ENCODE peak calls at places on chromosome 3, in seven cellular contexts. One of them, this sample, is unnamed.

GRCh38 chr3:98784042-98784441 is 20.9 kb downstream of the ST3GAL6 start:
- ATAC-seq in stimulated activated naive CD8-positive, alpha-beta T cell treated with anti-CD3 and anti-CD28 coated beads, Interleukin-15, Interleukin-2, amounts not matched to agents 100 U/mL and 50 U/mL, for 24 hours: no peak
- ATAC-seq in esophagus mucosa: no peak
- ATAC-seq in stimulated activated effector memory CD8-positive, alpha-beta T cell treated with anti-CD3 and anti-CD28 coated beads, Interleukin-12 subunit alpha, Interleukin-12 subunit beta, amount 100 ng/mL, for 72 hours: no peak
- ATAC-seq in pancreas: peak
- ATAC-seq in activated CD8-positive, alpha-beta T cell treated with anti-CD3 and anti-CD28 coated beads for 36 hours: no peak
- ATAC-seq in CD8-positive, alpha-beta T cell: no peak
- ATAC-seq in this sample: no peak

GRCh38 chr3:111605016-111605415 is 9.9 kb upstream of the ZBED2 start:
- ATAC-seq in stimulated activated naive CD8-positive, alpha-beta T cell treated with anti-CD3 and anti-CD28 coated beads, Interleukin-15, Interleukin-2, amounts not matched to agents 100 U/mL and 50 U/mL, for 24 hours: peak
- ATAC-seq in esophagus mucosa: no peak
- ATAC-seq in stimulated activated effector memory CD8-positive, alpha-beta T cell treated with anti-CD3 and anti-CD28 coated beads, Interleukin-12 subunit alpha, Interleukin-12 subunit beta, amount 100 ng/mL, for 72 hours: peak
- ATAC-seq in pancreas: no peak
- ATAC-seq in activated CD8-positive, alpha-beta T cell treated with anti-CD3 and anti-CD28 coated beads for 36 hours: peak
- ATAC-seq in CD8-positive, alpha-beta T cell: no peak
- ATAC-seq in this sample: no peak

GRCh38 chr3:179141890-179142289 is 6.3 kb upstream of the PIK3CA start:
- ATAC-seq in stimulated activated naive CD8-positive, alpha-beta T cell treated with anti-CD3 and anti-CD28 coated beads, Interleukin-15, Interleukin-2, amounts not matched to agents 100 U/mL and 50 U/mL, for 24 hours: no peak
- ATAC-seq in esophagus mucosa: no peak
- ATAC-seq in stimulated activated effector memory CD8-positive, alpha-beta T cell treated with anti-CD3 and anti-CD28 coated beads, Interleukin-12 subunit alpha, Interleukin-12 subunit beta, amount 100 ng/mL, for 72 hours: no peak
- ATAC-seq in pancreas: no peak
- ATAC-seq in activated CD8-positive, alpha-beta T cell treated with anti-CD3 and anti-CD28 coated beads for 36 hours: no peak
- ATAC-seq in CD8-positive, alpha-beta T cell: no peak
- ATAC-seq in this sample: no peak

GRCh38 chr3:186664506-186664905 is 1.3 kb upstream of the HRG start:
- ATAC-seq in stimulated activated naive CD8-positive, alpha-beta T cell treated with anti-CD3 and anti-CD28 coated beads, Interleukin-15, Interleukin-2, amounts not matched to agents 100 U/mL and 50 U/mL, for 24 hours: no peak
- ATAC-seq in esophagus mucosa: no peak
- ATAC-seq in stimulated activated effector memory CD8-positive, alpha-beta T cell treated with anti-CD3 and anti-CD28 coated beads, Interleukin-12 subunit alpha, Interleukin-12 subunit beta, amount 100 ng/mL, for 72 hours: no peak
- ATAC-seq in pancreas: no peak
- ATAC-seq in activated CD8-positive, alpha-beta T cell treated with anti-CD3 and anti-CD28 coated beads for 36 hours: no peak
- ATAC-seq in CD8-positive, alpha-beta T cell: no peak
- ATAC-seq in this sample: no peak

GRCh38 chr3:56773588-56774330 is 28.0 kb downstream of the ARHGEF3 start:
- ATAC-seq in stimulated activated naive CD8-positive, alpha-beta T cell treated with anti-CD3 and anti-CD28 coated beads, Interleukin-15, Interleukin-2, amounts not matched to agents 100 U/mL and 50 U/mL, for 24 hours: peak
- ATAC-seq in esophagus mucosa: no peak
- ATAC-seq in stimulated activated effector memory CD8-positive, alpha-beta T cell treated with anti-CD3 and anti-CD28 coated beads, Interleukin-12 subunit alpha, Interleukin-12 subunit beta, amount 100 ng/mL, for 72 hours: no peak
- ATAC-seq in pancreas: no peak
- ATAC-seq in activated CD8-positive, alpha-beta T cell treated with anti-CD3 and anti-CD28 coated beads for 36 hours: no peak
- ATAC-seq in CD8-positive, alpha-beta T cell: no peak
- ATAC-seq in this sample: no peak

GRCh38 chr3:129597792-129598381 is 8.6 kb downstream of the PLXND1 start:
- ATAC-seq in stimulated activated naive CD8-positive, alpha-beta T cell treated with anti-CD3 and anti-CD28 coated beads, Interleukin-15, Interleukin-2, amounts not matched to agents 100 U/mL and 50 U/mL, for 24 hours: no peak
- ATAC-seq in esophagus mucosa: no peak
- ATAC-seq in stimulated activated effector memory CD8-positive, alpha-beta T cell treated with anti-CD3 and anti-CD28 coated beads, Interleukin-12 subunit alpha, Interleukin-12 subunit beta, amount 100 ng/mL, for 72 hours: no peak
- ATAC-seq in pancreas: no peak
- ATAC-seq in activated CD8-positive, alpha-beta T cell treated with anti-CD3 and anti-CD28 coated beads for 36 hours: no peak
- ATAC-seq in CD8-positive, alpha-beta T cell: no peak
- ATAC-seq in this sample: no peak

GRCh38 chr3:94226058-94226457 is 163.2 kb downstream of the NSUN3 start:
- ATAC-seq in stimulated activated naive CD8-positive, alpha-beta T cell treated with anti-CD3 and anti-CD28 coated beads, Interleukin-15, Interleukin-2, amounts not matched to agents 100 U/mL and 50 U/mL, for 24 hours: no peak
- ATAC-seq in esophagus mucosa: no peak
- ATAC-seq in stimulated activated effector memory CD8-positive, alpha-beta T cell treated with anti-CD3 and anti-CD28 coated beads, Interleukin-12 subunit alpha, Interleukin-12 subunit beta, amount 100 ng/mL, for 72 hours: peak
- ATAC-seq in pancreas: no peak
- ATAC-seq in activated CD8-positive, alpha-beta T cell treated with anti-CD3 and anti-CD28 coated beads for 36 hours: no peak
- ATAC-seq in CD8-positive, alpha-beta T cell: no peak
- ATAC-seq in this sample: no peak

GRCh38 chr3:188176884-188177283 is 22.9 kb downstream of the LPP start:
- ATAC-seq in stimulated activated naive CD8-positive, alpha-beta T cell treated with anti-CD3 and anti-CD28 coated beads, Interleukin-15, Interleukin-2, amounts not matched to agents 100 U/mL and 50 U/mL, for 24 hours: no peak
- ATAC-seq in esophagus mucosa: no peak
- ATAC-seq in stimulated activated effector memory CD8-positive, alpha-beta T cell treated with anti-CD3 and anti-CD28 coated beads, Interleukin-12 subunit alpha, Interleukin-12 subunit beta, amount 100 ng/mL, for 72 hours: no peak
- ATAC-seq in pancreas: no peak
- ATAC-seq in activated CD8-positive, alpha-beta T cell treated with anti-CD3 and anti-CD28 coated beads for 36 hours: no peak
- ATAC-seq in CD8-positive, alpha-beta T cell: no peak
- ATAC-seq in this sample: no peak

GRCh38 chr3:186609247-186609868 is 3.5 kb upstream of the AHSG start:
- ATAC-seq in stimulated activated naive CD8-positive, alpha-beta T cell treated with anti-CD3 and anti-CD28 coated beads, Interleukin-15, Interleukin-2, amounts not matched to agents 100 U/mL and 50 U/mL, for 24 hours: no peak
- ATAC-seq in esophagus mucosa: peak
- ATAC-seq in stimulated activated effector memory CD8-positive, alpha-beta T cell treated with anti-CD3 and anti-CD28 coated beads, Interleukin-12 subunit alpha, Interleukin-12 subunit beta, amount 100 ng/mL, for 72 hours: no peak
- ATAC-seq in pancreas: peak
- ATAC-seq in activated CD8-positive, alpha-beta T cell treated with anti-CD3 and anti-CD28 coated beads for 36 hours: no peak
- ATAC-seq in CD8-positive, alpha-beta T cell: no peak
- ATAC-seq in this sample: peak

GRCh38 chr3:105647047-105647446 is 221.8 kb downstream of the CBLB start:
- ATAC-seq in stimulated activated naive CD8-positive, alpha-beta T cell treated with anti-CD3 and anti-CD28 coated beads, Interleukin-15, Interleukin-2, amounts not matched to agents 100 U/mL and 50 U/mL, for 24 hours: peak
- ATAC-seq in esophagus mucosa: peak
- ATAC-seq in stimulated activated effector memory CD8-positive, alpha-beta T cell treated with anti-CD3 and anti-CD28 coated beads, Interleukin-12 subunit alpha, Interleukin-12 subunit beta, amount 100 ng/mL, for 72 hours: no peak
- ATAC-seq in pancreas: no peak
- ATAC-seq in activated CD8-positive, alpha-beta T cell treated with anti-CD3 and anti-CD28 coated beads for 36 hours: no peak
- ATAC-seq in CD8-positive, alpha-beta T cell: no peak
- ATAC-seq in this sample: no peak

GRCh38 chr3:179608931-179609720 is 4.5 kb downstream of the NDUFB5 start:
- ATAC-seq in stimulated activated naive CD8-positive, alpha-beta T cell treated with anti-CD3 and anti-CD28 coated beads, Interleukin-15, Interleukin-2, amounts not matched to agents 100 U/mL and 50 U/mL, for 24 hours: peak
- ATAC-seq in esophagus mucosa: no peak
- ATAC-seq in stimulated activated effector memory CD8-positive, alpha-beta T cell treated with anti-CD3 and anti-CD28 coated beads, Interleukin-12 subunit alpha, Interleukin-12 subunit beta, amount 100 ng/mL, for 72 hours: peak
- ATAC-seq in pancreas: no peak
- ATAC-seq in activated CD8-positive, alpha-beta T cell treated with anti-CD3 and anti-CD28 coated beads for 36 hours: peak
- ATAC-seq in CD8-positive, alpha-beta T cell: no peak
- ATAC-seq in this sample: peak

GRCh38 chr3:9669720-9670432 is 20.6 kb downstream of the MTMR14 start:
- ATAC-seq in stimulated activated naive CD8-positive, alpha-beta T cell treated with anti-CD3 and anti-CD28 coated beads, Interleukin-15, Interleukin-2, amounts not matched to agents 100 U/mL and 50 U/mL, for 24 hours: no peak
- ATAC-seq in esophagus mucosa: no peak
- ATAC-seq in stimulated activated effector memory CD8-positive, alpha-beta T cell treated with anti-CD3 and anti-CD28 coated beads, Interleukin-12 subunit alpha, Interleukin-12 subunit beta, amount 100 ng/mL, for 72 hours: no peak
- ATAC-seq in pancreas: peak
- ATAC-seq in activated CD8-positive, alpha-beta T cell treated with anti-CD3 and anti-CD28 coated beads for 36 hours: no peak
- ATAC-seq in CD8-positive, alpha-beta T cell: no peak
- ATAC-seq in this sample: no peak

GRCh38 chr3:160950542-160950941 is 154.6 kb downstream of the B3GALNT1 start:
- ATAC-seq in stimulated activated naive CD8-positive, alpha-beta T cell treated with anti-CD3 and anti-CD28 coated beads, Interleukin-15, Interleukin-2, amounts not matched to agents 100 U/mL and 50 U/mL, for 24 hours: no peak
- ATAC-seq in esophagus mucosa: no peak
- ATAC-seq in stimulated activated effector memory CD8-positive, alpha-beta T cell treated with anti-CD3 and anti-CD28 coated beads, Interleukin-12 subunit alpha, Interleukin-12 subunit beta, amount 100 ng/mL, for 72 hours: no peak
- ATAC-seq in pancreas: peak
- ATAC-seq in activated CD8-positive, alpha-beta T cell treated with anti-CD3 and anti-CD28 coated beads for 36 hours: no peak
- ATAC-seq in CD8-positive, alpha-beta T cell: no peak
- ATAC-seq in this sample: no peak

GRCh38 chr3:39064646-39065045 is 12.8 kb downstream of the WDR48 start:
- ATAC-seq in stimulated activated naive CD8-positive, alpha-beta T cell treated with anti-CD3 and anti-CD28 coated beads, Interleukin-15, Interleukin-2, amounts not matched to agents 100 U/mL and 50 U/mL, for 24 hours: no peak
- ATAC-seq in esophagus mucosa: no peak
- ATAC-seq in stimulated activated effector memory CD8-positive, alpha-beta T cell treated with anti-CD3 and anti-CD28 coated beads, Interleukin-12 subunit alpha, Interleukin-12 subunit beta, amount 100 ng/mL, for 72 hours: no peak
- ATAC-seq in pancreas: no peak
- ATAC-seq in activated CD8-positive, alpha-beta T cell treated with anti-CD3 and anti-CD28 coated beads for 36 hours: no peak
- ATAC-seq in CD8-positive, alpha-beta T cell: no peak
- ATAC-seq in this sample: no peak

GRCh38 chr3:191328383-191328962 is 721 bp upstream of the CCDC50 start:
- ATAC-seq in stimulated activated naive CD8-positive, alpha-beta T cell treated with anti-CD3 and anti-CD28 coated beads, Interleukin-15, Interleukin-2, amounts not matched to agents 100 U/mL and 50 U/mL, for 24 hours: peak
- ATAC-seq in esophagus mucosa: peak
- ATAC-seq in stimulated activated effector memory CD8-positive, alpha-beta T cell treated with anti-CD3 and anti-CD28 coated beads, Interleukin-12 subunit alpha, Interleukin-12 subunit beta, amount 100 ng/mL, for 72 hours: peak
- ATAC-seq in pancreas: no peak
- ATAC-seq in activated CD8-positive, alpha-beta T cell treated with anti-CD3 and anti-CD28 coated beads for 36 hours: no peak
- ATAC-seq in CD8-positive, alpha-beta T cell: no peak
- ATAC-seq in this sample: no peak

GRCh38 chr3:55272031-55272645 is 215.0 kb downstream of the WNT5A start:
- ATAC-seq in stimulated activated naive CD8-positive, alpha-beta T cell treated with anti-CD3 and anti-CD28 coated beads, Interleukin-15, Interleukin-2, amounts not matched to agents 100 U/mL and 50 U/mL, for 24 hours: no peak
- ATAC-seq in esophagus mucosa: no peak
- ATAC-seq in stimulated activated effector memory CD8-positive, alpha-beta T cell treated with anti-CD3 and anti-CD28 coated beads, Interleukin-12 subunit alpha, Interleukin-12 subunit beta, amount 100 ng/mL, for 72 hours: no peak
- ATAC-seq in pancreas: no peak
- ATAC-seq in activated CD8-positive, alpha-beta T cell treated with anti-CD3 and anti-CD28 coated beads for 36 hours: no peak
- ATAC-seq in CD8-positive, alpha-beta T cell: no peak
- ATAC-seq in this sample: no peak

GRCh38 chr3:195517030-195517429 is 26.1 kb downstream of the PPP1R2 start:
- ATAC-seq in stimulated activated naive CD8-positive, alpha-beta T cell treated with anti-CD3 and anti-CD28 coated beads, Interleukin-15, Interleukin-2, amounts not matched to agents 100 U/mL and 50 U/mL, for 24 hours: no peak
- ATAC-seq in esophagus mucosa: no peak
- ATAC-seq in stimulated activated effector memory CD8-positive, alpha-beta T cell treated with anti-CD3 and anti-CD28 coated beads, Interleukin-12 subunit alpha, Interleukin-12 subunit beta, amount 100 ng/mL, for 72 hours: no peak
- ATAC-seq in pancreas: no peak
- ATAC-seq in activated CD8-positive, alpha-beta T cell treated with anti-CD3 and anti-CD28 coated beads for 36 hours: no peak
- ATAC-seq in CD8-positive, alpha-beta T cell: no peak
- ATAC-seq in this sample: no peak

GRCh38 chr3:11799777-11800176 is 46.9 kb downstream of the TAMM41 start:
- ATAC-seq in stimulated activated naive CD8-positive, alpha-beta T cell treated with anti-CD3 and anti-CD28 coated beads, Interleukin-15, Interleukin-2, amounts not matched to agents 100 U/mL and 50 U/mL, for 24 hours: no peak
- ATAC-seq in esophagus mucosa: no peak
- ATAC-seq in stimulated activated effector memory CD8-positive, alpha-beta T cell treated with anti-CD3 and anti-CD28 coated beads, Interleukin-12 subunit alpha, Interleukin-12 subunit beta, amount 100 ng/mL, for 72 hours: no peak
- ATAC-seq in pancreas: no peak
- ATAC-seq in activated CD8-positive, alpha-beta T cell treated with anti-CD3 and anti-CD28 coated beads for 36 hours: no peak
- ATAC-seq in CD8-positive, alpha-beta T cell: no peak
- ATAC-seq in this sample: no peak

GRCh38 chr3:47014036-47014435 is 34.6 kb downstream of the NBEAL2 start:
- ATAC-seq in stimulated activated naive CD8-positive, alpha-beta T cell treated with anti-CD3 and anti-CD28 coated beads, Interleukin-15, Interleukin-2, amounts not matched to agents 100 U/mL and 50 U/mL, for 24 hours: no peak
- ATAC-seq in esophagus mucosa: no peak
- ATAC-seq in stimulated activated effector memory CD8-positive, alpha-beta T cell treated with anti-CD3 and anti-CD28 coated beads, Interleukin-12 subunit alpha, Interleukin-12 subunit beta, amount 100 ng/mL, for 72 hours: no peak
- ATAC-seq in pancreas: no peak
- ATAC-seq in activated CD8-positive, alpha-beta T cell treated with anti-CD3 and anti-CD28 coated beads for 36 hours: no peak
- ATAC-seq in CD8-positive, alpha-beta T cell: no peak
- ATAC-seq in this sample: no peak

GRCh38 chr3:159263750-159264561 is 462.1 kb downstream of the MFSD1 start:
- ATAC-seq in stimulated activated naive CD8-positive, alpha-beta T cell treated with anti-CD3 and anti-CD28 coated beads, Interleukin-15, Interleukin-2, amounts not matched to agents 100 U/mL and 50 U/mL, for 24 hours: no peak
- ATAC-seq in esophagus mucosa: no peak
- ATAC-seq in stimulated activated effector memory CD8-positive, alpha-beta T cell treated with anti-CD3 and anti-CD28 coated beads, Interleukin-12 subunit alpha, Interleukin-12 subunit beta, amount 100 ng/mL, for 72 hours: no peak
- ATAC-seq in pancreas: peak
- ATAC-seq in activated CD8-positive, alpha-beta T cell treated with anti-CD3 and anti-CD28 coated beads for 36 hours: no peak
- ATAC-seq in CD8-positive, alpha-beta T cell: no peak
- ATAC-seq in this sample: no peak

GRCh38 chr3:182364323-182364722 is 429.0 kb upstream of the ATP11B start:
- ATAC-seq in stimulated activated naive CD8-positive, alpha-beta T cell treated with anti-CD3 and anti-CD28 coated beads, Interleukin-15, Interleukin-2, amounts not matched to agents 100 U/mL and 50 U/mL, for 24 hours: no peak
- ATAC-seq in esophagus mucosa: peak
- ATAC-seq in stimulated activated effector memory CD8-positive, alpha-beta T cell treated with anti-CD3 and anti-CD28 coated beads, Interleukin-12 subunit alpha, Interleukin-12 subunit beta, amount 100 ng/mL, for 72 hours: no peak
- ATAC-seq in pancreas: no peak
- ATAC-seq in activated CD8-positive, alpha-beta T cell treated with anti-CD3 and anti-CD28 coated beads for 36 hours: no peak
- ATAC-seq in CD8-positive, alpha-beta T cell: no peak
- ATAC-seq in this sample: no peak

GRCh38 chr3:66989860-66990696 is 8.0 kb upstream of the KBTBD8 start:
- ATAC-seq in stimulated activated naive CD8-positive, alpha-beta T cell treated with anti-CD3 and anti-CD28 coated beads, Interleukin-15, Interleukin-2, amounts not matched to agents 100 U/mL and 50 U/mL, for 24 hours: no peak
- ATAC-seq in esophagus mucosa: no peak
- ATAC-seq in stimulated activated effector memory CD8-positive, alpha-beta T cell treated with anti-CD3 and anti-CD28 coated beads, Interleukin-12 subunit alpha, Interleukin-12 subunit beta, amount 100 ng/mL, for 72 hours: no peak
- ATAC-seq in pancreas: peak
- ATAC-seq in activated CD8-positive, alpha-beta T cell treated with anti-CD3 and anti-CD28 coated beads for 36 hours: peak
- ATAC-seq in CD8-positive, alpha-beta T cell: no peak
- ATAC-seq in this sample: peak

GRCh38 chr3:133282239-133282638 is 117.6 kb upstream of the BFSP2 start:
- ATAC-seq in stimulated activated naive CD8-positive, alpha-beta T cell treated with anti-CD3 and anti-CD28 coated beads, Interleukin-15, Interleukin-2, amounts not matched to agents 100 U/mL and 50 U/mL, for 24 hours: no peak
- ATAC-seq in esophagus mucosa: no peak
- ATAC-seq in stimulated activated effector memory CD8-positive, alpha-beta T cell treated with anti-CD3 and anti-CD28 coated beads, Interleukin-12 subunit alpha, Interleukin-12 subunit beta, amount 100 ng/mL, for 72 hours: no peak
- ATAC-seq in pancreas: no peak
- ATAC-seq in activated CD8-positive, alpha-beta T cell treated with anti-CD3 and anti-CD28 coated beads for 36 hours: no peak
- ATAC-seq in CD8-positive, alpha-beta T cell: no peak
- ATAC-seq in this sample: no peak

GRCh38 chr3:164852866-164853265 is 225.4 kb downstream of the SI start:
- ATAC-seq in stimulated activated naive CD8-positive, alpha-beta T cell treated with anti-CD3 and anti-CD28 coated beads, Interleukin-15, Interleukin-2, amounts not matched to agents 100 U/mL and 50 U/mL, for 24 hours: no peak
- ATAC-seq in esophagus mucosa: no peak
- ATAC-seq in stimulated activated effector memory CD8-positive, alpha-beta T cell treated with anti-CD3 and anti-CD28 coated beads, Interleukin-12 subunit alpha, Interleukin-12 subunit beta, amount 100 ng/mL, for 72 hours: no peak
- ATAC-seq in pancreas: no peak
- ATAC-seq in activated CD8-positive, alpha-beta T cell treated with anti-CD3 and anti-CD28 coated beads for 36 hours: no peak
- ATAC-seq in CD8-positive, alpha-beta T cell: no peak
- ATAC-seq in this sample: no peak

GRCh38 chr3:140160553-140160952 is 225.6 kb downstream of the CLSTN2 start:
- ATAC-seq in stimulated activated naive CD8-positive, alpha-beta T cell treated with anti-CD3 and anti-CD28 coated beads, Interleukin-15, Interleukin-2, amounts not matched to agents 100 U/mL and 50 U/mL, for 24 hours: no peak
- ATAC-seq in esophagus mucosa: no peak
- ATAC-seq in stimulated activated effector memory CD8-positive, alpha-beta T cell treated with anti-CD3 and anti-CD28 coated beads, Interleukin-12 subunit alpha, Interleukin-12 subunit beta, amount 100 ng/mL, for 72 hours: no peak
- ATAC-seq in pancreas: no peak
- ATAC-seq in activated CD8-positive, alpha-beta T cell treated with anti-CD3 and anti-CD28 coated beads for 36 hours: no peak
- ATAC-seq in CD8-positive, alpha-beta T cell: no peak
- ATAC-seq in this sample: no peak

GRCh38 chr3:63975705-63976104 is 47.6 kb downstream of the PSMD6 start:
- ATAC-seq in stimulated activated naive CD8-positive, alpha-beta T cell treated with anti-CD3 and anti-CD28 coated beads, Interleukin-15, Interleukin-2, amounts not matched to agents 100 U/mL and 50 U/mL, for 24 hours: no peak
- ATAC-seq in esophagus mucosa: peak
- ATAC-seq in stimulated activated effector memory CD8-positive, alpha-beta T cell treated with anti-CD3 and anti-CD28 coated beads, Interleukin-12 subunit alpha, Interleukin-12 subunit beta, amount 100 ng/mL, for 72 hours: no peak
- ATAC-seq in pancreas: peak
- ATAC-seq in activated CD8-positive, alpha-beta T cell treated with anti-CD3 and anti-CD28 coated beads for 36 hours: no peak
- ATAC-seq in CD8-positive, alpha-beta T cell: no peak
- ATAC-seq in this sample: no peak

GRCh38 chr3:119301662-119302061 is 7.5 kb downstream of the ARHGAP31 start:
- ATAC-seq in stimulated activated naive CD8-positive, alpha-beta T cell treated with anti-CD3 and anti-CD28 coated beads, Interleukin-15, Interleukin-2, amounts not matched to agents 100 U/mL and 50 U/mL, for 24 hours: peak
- ATAC-seq in esophagus mucosa: no peak
- ATAC-seq in stimulated activated effector memory CD8-positive, alpha-beta T cell treated with anti-CD3 and anti-CD28 coated beads, Interleukin-12 subunit alpha, Interleukin-12 subunit beta, amount 100 ng/mL, for 72 hours: peak
- ATAC-seq in pancreas: no peak
- ATAC-seq in activated CD8-positive, alpha-beta T cell treated with anti-CD3 and anti-CD28 coated beads for 36 hours: peak
- ATAC-seq in CD8-positive, alpha-beta T cell: no peak
- ATAC-seq in this sample: no peak

GRCh38 chr3:134430950-134431445 is 54.8 kb downstream of the ANAPC13 start:
- ATAC-seq in stimulated activated naive CD8-positive, alpha-beta T cell treated with anti-CD3 and anti-CD28 coated beads, Interleukin-15, Interleukin-2, amounts not matched to agents 100 U/mL and 50 U/mL, for 24 hours: no peak
- ATAC-seq in esophagus mucosa: no peak
- ATAC-seq in stimulated activated effector memory CD8-positive, alpha-beta T cell treated with anti-CD3 and anti-CD28 coated beads, Interleukin-12 subunit alpha, Interleukin-12 subunit beta, amount 100 ng/mL, for 72 hours: no peak
- ATAC-seq in pancreas: no peak
- ATAC-seq in activated CD8-positive, alpha-beta T cell treated with anti-CD3 and anti-CD28 coated beads for 36 hours: no peak
- ATAC-seq in CD8-positive, alpha-beta T cell: no peak
- ATAC-seq in this sample: no peak

GRCh38 chr3:39965997-39966396 is 156.6 kb downstream of the MYRIP start:
- ATAC-seq in stimulated activated naive CD8-positive, alpha-beta T cell treated with anti-CD3 and anti-CD28 coated beads, Interleukin-15, Interleukin-2, amounts not matched to agents 100 U/mL and 50 U/mL, for 24 hours: no peak
- ATAC-seq in esophagus mucosa: no peak
- ATAC-seq in stimulated activated effector memory CD8-positive, alpha-beta T cell treated with anti-CD3 and anti-CD28 coated beads, Interleukin-12 subunit alpha, Interleukin-12 subunit beta, amount 100 ng/mL, for 72 hours: no peak
- ATAC-seq in pancreas: peak
- ATAC-seq in activated CD8-positive, alpha-beta T cell treated with anti-CD3 and anti-CD28 coated beads for 36 hours: no peak
- ATAC-seq in CD8-positive, alpha-beta T cell: no peak
- ATAC-seq in this sample: no peak

GRCh38 chr3:128254066-128254590 is 100.8 kb downstream of the EEFSEC start:
- ATAC-seq in stimulated activated naive CD8-positive, alpha-beta T cell treated with anti-CD3 and anti-CD28 coated beads, Interleukin-15, Interleukin-2, amounts not matched to agents 100 U/mL and 50 U/mL, for 24 hours: no peak
- ATAC-seq in esophagus mucosa: no peak
- ATAC-seq in stimulated activated effector memory CD8-positive, alpha-beta T cell treated with anti-CD3 and anti-CD28 coated beads, Interleukin-12 subunit alpha, Interleukin-12 subunit beta, amount 100 ng/mL, for 72 hours: no peak
- ATAC-seq in pancreas: no peak
- ATAC-seq in activated CD8-positive, alpha-beta T cell treated with anti-CD3 and anti-CD28 coated beads for 36 hours: no peak
- ATAC-seq in CD8-positive, alpha-beta T cell: no peak
- ATAC-seq in this sample: no peak

GRCh38 chr3:137035631-137036030 is 77.8 kb downstream of the IL20RB start:
- ATAC-seq in stimulated activated naive CD8-positive, alpha-beta T cell treated with anti-CD3 and anti-CD28 coated beads, Interleukin-15, Interleukin-2, amounts not matched to agents 100 U/mL and 50 U/mL, for 24 hours: peak
- ATAC-seq in esophagus mucosa: peak
- ATAC-seq in stimulated activated effector memory CD8-positive, alpha-beta T cell treated with anti-CD3 and anti-CD28 coated beads, Interleukin-12 subunit alpha, Interleukin-12 subunit beta, amount 100 ng/mL, for 72 hours: peak
- ATAC-seq in pancreas: no peak
- ATAC-seq in activated CD8-positive, alpha-beta T cell treated with anti-CD3 and anti-CD28 coated beads for 36 hours: no peak
- ATAC-seq in CD8-positive, alpha-beta T cell: no peak
- ATAC-seq in this sample: no peak

GRCh38 chr3:192275741-192276355 is 451.5 kb downstream of the FGF12 start:
- ATAC-seq in stimulated activated naive CD8-positive, alpha-beta T cell treated with anti-CD3 and anti-CD28 coated beads, Interleukin-15, Interleukin-2, amounts not matched to agents 100 U/mL and 50 U/mL, for 24 hours: no peak
- ATAC-seq in esophagus mucosa: no peak
- ATAC-seq in stimulated activated effector memory CD8-positive, alpha-beta T cell treated with anti-CD3 and anti-CD28 coated beads, Interleukin-12 subunit alpha, Interleukin-12 subunit beta, amount 100 ng/mL, for 72 hours: no peak
- ATAC-seq in pancreas: no peak
- ATAC-seq in activated CD8-positive, alpha-beta T cell treated with anti-CD3 and anti-CD28 coated beads for 36 hours: no peak
- ATAC-seq in CD8-positive, alpha-beta T cell: no peak
- ATAC-seq in this sample: no peak

GRCh38 chr3:182565916-182566524 is 227.3 kb upstream of the ATP11B start:
- ATAC-seq in stimulated activated naive CD8-positive, alpha-beta T cell treated with anti-CD3 and anti-CD28 coated beads, Interleukin-15, Interleukin-2, amounts not matched to agents 100 U/mL and 50 U/mL, for 24 hours: no peak
- ATAC-seq in esophagus mucosa: no peak
- ATAC-seq in stimulated activated effector memory CD8-positive, alpha-beta T cell treated with anti-CD3 and anti-CD28 coated beads, Interleukin-12 subunit alpha, Interleukin-12 subunit beta, amount 100 ng/mL, for 72 hours: no peak
- ATAC-seq in pancreas: no peak
- ATAC-seq in activated CD8-positive, alpha-beta T cell treated with anti-CD3 and anti-CD28 coated beads for 36 hours: no peak
- ATAC-seq in CD8-positive, alpha-beta T cell: no peak
- ATAC-seq in this sample: no peak

GRCh38 chr3:57692404-57693191 is at the start of gene DENND6A:
- ATAC-seq in stimulated activated naive CD8-positive, alpha-beta T cell treated with anti-CD3 and anti-CD28 coated beads, Interleukin-15, Interleukin-2, amounts not matched to agents 100 U/mL and 50 U/mL, for 24 hours: peak
- ATAC-seq in esophagus mucosa: peak
- ATAC-seq in stimulated activated effector memory CD8-positive, alpha-beta T cell treated with anti-CD3 and anti-CD28 coated beads, Interleukin-12 subunit alpha, Interleukin-12 subunit beta, amount 100 ng/mL, for 72 hours: peak
- ATAC-seq in pancreas: peak
- ATAC-seq in activated CD8-positive, alpha-beta T cell treated with anti-CD3 and anti-CD28 coated beads for 36 hours: peak
- ATAC-seq in CD8-positive, alpha-beta T cell: peak
- ATAC-seq in this sample: peak

GRCh38 chr3:167729591-167729990 is 5.1 kb downstream of the PDCD10 start:
- ATAC-seq in stimulated activated naive CD8-positive, alpha-beta T cell treated with anti-CD3 and anti-CD28 coated beads, Interleukin-15, Interleukin-2, amounts not matched to agents 100 U/mL and 50 U/mL, for 24 hours: no peak
- ATAC-seq in esophagus mucosa: no peak
- ATAC-seq in stimulated activated effector memory CD8-positive, alpha-beta T cell treated with anti-CD3 and anti-CD28 coated beads, Interleukin-12 subunit alpha, Interleukin-12 subunit beta, amount 100 ng/mL, for 72 hours: no peak
- ATAC-seq in pancreas: no peak
- ATAC-seq in activated CD8-positive, alpha-beta T cell treated with anti-CD3 and anti-CD28 coated beads for 36 hours: no peak
- ATAC-seq in CD8-positive, alpha-beta T cell: no peak
- ATAC-seq in this sample: no peak